ENCODE peak calls at places on chromosomes 7 and 10, in nine cellular contexts. Q is astrocyte of the spinal cord, C is heart left ventricle, O is suprapubic skin, M is GM12865, A is upper lobe of right lung, W is WERI-Rb-1, G is choroid plexus epithelial cell, H is epithelial cell of esophagus. S is an unnamed sample.

GRCh38 chr7:97503367-97504094 is 228.4 kb upstream of the TAC1 start:
- DNase-seq in Q (no peak), C (no peak), O (no peak), M (no peak), A (no peak), W (no peak), G (no peak), H (no peak), S (no peak)

GRCh38 chr10:26737730-26738129 is 40.2 kb downstream of the PDSS1 start:
- DNase-seq in Q (peak), C (no peak), O (no peak), M (peak), A (no peak), W (no peak), G (peak), H (peak), S (peak)

GRCh38 chr10:55410415-55410885 is 609.4 kb upstream of the PCDH15 start:
- DNase-seq in Q (no peak), C (peak), O (no peak), M (no peak), A (no peak), W (peak), G (no peak), H (peak), S (no peak)

GRCh38 chr10:132281915-132282666 is 25.7 kb downstream of the STK32C start:
- DNase-seq in Q (no peak), C (no peak), O (no peak), M (no peak), A (no peak), W (peak), G (no peak), H (no peak), S (no peak)

GRCh38 chr10:110643670-110644597 is at the start of gene RBM20:
- DNase-seq in Q (peak), C (peak), O (no peak), M (peak), A (no peak), W (peak), G (no peak), H (peak), S (peak)

GRCh38 chr10:43204394-43204942 is 62.4 kb downstream of the RASGEF1A start:
- DNase-seq in Q (no peak), C (peak), O (no peak), M (no peak), A (no peak), W (no peak), G (no peak), H (no peak), S (no peak)

GRCh38 chr7:129499915-129500463 is 2.3 kb upstream of the SMKR1 start:
- DNase-seq in Q (no peak), C (no peak), O (no peak), M (peak), A (no peak), W (no peak), G (no peak), H (no peak), S (no peak)

GRCh38 chr7:111090834-111091233 is at the start of gene LRRN3:
- DNase-seq in Q (peak), C (peak), O (no peak), M (no peak), A (no peak), W (no peak), G (peak), H (no peak), S (peak)

GRCh38 chr7:148031816-148032215 is 558.8 kb upstream of the C7orf33 start:
- DNase-seq in Q (no peak), C (no peak), O (no peak), M (no peak), A (no peak), W (peak), G (no peak), H (no peak), S (no peak)

GRCh38 chr10:78953124-78954008 is 115.4 kb upstream of the ZMIZ1 start:
- DNase-seq in Q (no peak), C (peak), O (no peak), M (peak), A (no peak), W (no peak), G (no peak), H (no peak), S (peak)

GRCh38 chr10:24503627-24504320 is 219.9 kb downstream of the ARHGAP21 start:
- DNase-seq in Q (peak), C (no peak), O (no peak), M (peak), A (no peak), W (peak), G (peak), H (peak), S (peak)

GRCh38 chr7:134891262-134892001 is 94.9 kb upstream of the AGBL3 start:
- DNase-seq in Q (peak), C (peak), O (peak), M (no peak), A (peak), W (peak), G (peak), H (peak), S (peak)

GRCh38 chr7:867406-868188 is 8.8 kb upstream of the GET4 start:
- DNase-seq in Q (peak), C (peak), O (peak), M (no peak), A (peak), W (no peak), G (peak), H (peak), S (peak)

GRCh38 chr10:107800061-107800460 is 635.6 kb upstream of the SORCS1 start:
- DNase-seq in Q (no peak), C (no peak), O (no peak), M (no peak), A (no peak), W (no peak), G (no peak), H (no peak), S (no peak)

GRCh38 chr7:133977409-133978274 is 149.5 kb upstream of the LRGUK start:
- DNase-seq in Q (no peak), C (no peak), O (no peak), M (no peak), A (no peak), W (no peak), G (peak), H (no peak), S (no peak)

GRCh38 chr10:129790710-129791446 is 173.2 kb downstream of the EBF3 start:
- DNase-seq in Q (no peak), C (no peak), O (peak), M (no peak), A (no peak), W (no peak), G (no peak), H (no peak), S (no peak)

GRCh38 chr10:46520941-46521340 is 35.5 kb downstream of the GPRIN2 start:
- DNase-seq in Q (peak), C (no peak), O (peak), M (no peak), A (peak), W (peak), G (peak), H (peak), S (no peak)

GRCh38 chr7:124201768-124202349 is 169.0 kb upstream of the TMEM229A start:
- DNase-seq in Q (peak), C (no peak), O (no peak), M (no peak), A (no peak), W (no peak), G (peak), H (peak), S (peak)

GRCh38 chr7:111424768-111425167 is 137.5 kb downstream of the IMMP2L start:
- DNase-seq in Q (no peak), C (no peak), O (no peak), M (no peak), A (no peak), W (no peak), G (peak), H (peak), S (peak)

GRCh38 chr7:69237541-69237940 is 360.7 kb upstream of the AUTS2 start:
- DNase-seq in Q (no peak), C (no peak), O (no peak), M (no peak), A (no peak), W (no peak), G (no peak), H (no peak), S (no peak)

GRCh38 chr10:100983868-100984669 is 3.2 kb downstream of the MRPL43 start:
- DNase-seq in Q (no peak), C (no peak), O (peak), M (no peak), A (no peak), W (no peak), G (no peak), H (no peak), S (no peak)

GRCh38 chr10:35259769-35260397 is 76.4 kb upstream of the CCNY start:
- DNase-seq in Q (peak), C (no peak), O (no peak), M (no peak), A (no peak), W (no peak), G (peak), H (peak), S (peak)

GRCh38 chr7:75995996-75996395 is 1.6 kb upstream of the TMEM120A start:
- DNase-seq in Q (no peak), C (no peak), O (peak), M (no peak), A (no peak), W (no peak), G (no peak), H (no peak), S (no peak)

GRCh38 chr7:40763319-40764287 is 628.8 kb downstream of the SUGCT start:
- DNase-seq in Q (peak), C (no peak), O (no peak), M (no peak), A (no peak), W (no peak), G (peak), H (peak), S (peak)

DNA sequence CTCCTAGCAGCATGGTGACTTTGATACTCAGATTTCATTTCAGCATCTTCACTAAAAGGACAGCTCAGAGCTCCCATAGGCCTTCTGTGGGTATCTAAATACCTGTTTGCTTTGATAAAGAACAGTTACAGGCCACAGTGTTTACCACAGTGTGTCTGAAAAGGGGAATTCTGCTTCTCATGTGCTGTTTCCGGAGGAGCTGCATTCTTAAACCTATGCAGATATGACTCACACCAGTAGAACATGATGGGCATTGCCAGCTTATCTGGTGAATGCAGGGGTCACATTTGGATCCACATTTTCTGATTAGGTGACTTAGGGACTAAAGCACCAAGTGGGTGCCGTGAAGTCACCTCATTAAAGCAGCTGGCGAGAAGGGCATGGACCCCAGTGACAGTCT is 52.6 kb downstream of the TRRAP start:
- DNase-seq in Q (no peak), C (no peak), O (no peak), M (peak), A (no peak), W (no peak), G (peak), H (peak), S (no peak)
- H3K4me3 ChIP-seq in Q (no peak), C (no peak), O (no peak), M (peak), A (no peak), W (no peak), G (no peak), H (no peak), S (no peak)

GRCh38 chr10:128116851-128117615 is 9.2 kb downstream of the MKI67 start:
- DNase-seq in Q (no peak), C (no peak), O (no peak), M (no peak), A (no peak), W (no peak), G (no peak), H (peak), S (no peak)
- TF ChIP-seq CTCF in Q (peak), C (no peak), O (no peak), M (no peak), A (no peak), W (peak), G (peak), H (peak), S (no peak)

DNA sequence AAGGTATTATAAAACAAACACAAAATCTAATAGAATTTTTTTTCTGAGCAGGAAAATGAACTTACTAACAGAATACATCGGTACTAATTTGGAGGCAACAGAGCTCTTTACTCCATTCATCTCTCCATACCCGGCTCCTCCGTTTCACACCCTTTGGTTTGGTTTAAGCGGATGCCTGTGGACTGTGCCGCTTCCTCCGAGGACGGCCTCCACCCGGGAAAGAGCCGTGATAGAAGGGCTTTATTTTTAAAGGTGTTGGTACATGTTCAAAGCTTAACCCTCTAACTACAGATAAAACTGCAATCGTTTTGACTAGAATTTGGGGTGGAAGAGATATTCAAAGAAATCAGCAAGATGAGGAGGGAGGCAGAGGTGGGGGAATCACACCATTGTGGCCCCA is 1.9 kb downstream of the VIPR2 start:
- DNase-seq in Q (no peak), C (no peak), O (no peak), M (no peak), A (no peak), W (no peak), G (no peak), H (no peak), S (no peak)
- H3K4me3 ChIP-seq in Q (no peak), C (no peak), O (no peak), M (no peak), A (no peak), W (no peak), G (no peak), H (no peak), S (no peak)

GRCh38 chr7:92404170-92404614 is 43.1 kb upstream of the GATAD1 start:
- DNase-seq in Q (no peak), C (no peak), O (no peak), M (no peak), A (no peak), W (no peak), G (peak), H (no peak), S (no peak)
- TF ChIP-seq CTCF in Q (peak), C (no peak), O (no peak), M (no peak), A (no peak), W (no peak), G (peak), H (no peak), S (no peak)

GRCh38 chr7:65342723-65343629 is 30.7 kb upstream of the ZNF92 start:
- DNase-seq in Q (no peak), C (no peak), O (no peak), M (no peak), A (no peak), W (no peak), G (no peak), H (no peak), S (no peak)
- H3K4me3 ChIP-seq in Q (no peak), C (no peak), O (no peak), M (no peak), A (no peak), W (no peak), G (no peak), H (no peak), S (no peak)

DNA sequence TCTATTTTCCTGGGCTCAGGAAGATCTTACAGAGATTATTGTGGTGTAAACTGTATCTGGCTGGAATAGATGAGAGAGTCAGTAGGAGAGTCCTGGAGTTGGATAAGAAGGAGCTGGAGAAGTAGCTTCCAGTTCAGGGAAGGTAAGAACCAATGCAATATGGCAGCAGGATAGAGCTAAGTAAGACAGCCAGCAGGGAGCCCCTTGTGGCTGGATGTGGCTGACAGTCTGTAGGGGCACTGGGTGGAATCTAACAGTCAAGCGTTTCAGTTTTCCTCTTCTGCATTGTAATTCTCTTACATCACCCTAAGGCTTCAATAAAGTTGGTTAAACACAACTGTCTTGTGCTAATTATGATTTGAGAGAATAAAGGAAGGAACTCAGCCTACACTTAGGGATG is 105.8 kb upstream of the EEPD1 start:
- DNase-seq in Q (no peak), C (no peak), O (no peak), M (no peak), A (no peak), W (no peak), G (peak), H (no peak), S (no peak)
- TF ChIP-seq CTCF in Q (no peak), C (no peak), O (no peak), M (peak), A (no peak), W (peak), G (peak), H (no peak), S (peak)

DNA sequence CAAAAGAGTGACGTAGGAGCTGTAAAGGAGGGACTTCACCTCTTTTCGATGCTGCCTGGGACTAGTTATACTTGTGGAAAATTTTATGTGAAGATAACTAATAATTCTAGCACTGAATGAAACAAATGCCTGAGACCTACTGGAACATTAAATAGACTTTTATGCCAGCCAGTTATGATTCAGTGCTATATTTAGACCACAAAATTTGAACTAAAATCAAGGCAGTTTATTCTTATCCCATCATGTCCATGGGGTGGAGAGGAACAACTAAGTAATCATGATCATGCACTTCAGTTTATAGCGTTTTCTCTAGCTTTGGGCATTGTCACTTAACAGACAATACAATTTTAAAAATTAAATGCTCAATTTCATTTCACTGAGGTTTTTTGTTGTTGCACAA is 76.7 kb downstream of the ZEB1 start:
- DNase-seq in Q (no peak), C (no peak), O (no peak), M (no peak), A (no peak), W (no peak), G (no peak), H (no peak), S (no peak)
- H3K4me3 ChIP-seq in Q (no peak), C (peak), O (no peak), M (no peak), A (no peak), W (no peak), G (no peak), H (no peak), S (no peak)